ENCODE peak calls at places on chromosome 13, in six cellular contexts. One of them, this sample, is unnamed. For H3K36me3, the result is how much of the 10 kb centered on the place peaks cover.

GRCh38 chr13:56166864-56167263 is 973.9 kb upstream of the PRR20A start:
- DNase-seq in uterus: no peak
- DNase-seq in testis: no peak
- DNase-seq in gastrocnemius medialis: no peak
- DNase-seq in Peyer's patch: no peak
- DNase-seq in breast epithelium: no peak
- DNase-seq in this sample: no peak

GRCh38 chr13:38872693-38873092 is 117.9 kb downstream of the STOML3 start:
- DNase-seq in testis: peak
- DNase-seq in breast epithelium: no peak
- DNase-seq in uterus: peak
- DNase-seq in Peyer's patch: no peak
- DNase-seq in gastrocnemius medialis: peak
- DNase-seq in this sample: peak

GRCh38 chr13:42832341-42833153 is 51.2 kb downstream of the FAM216B start:
- DNase-seq in gastrocnemius medialis: no peak
- DNase-seq in uterus: no peak
- DNase-seq in breast epithelium: no peak
- DNase-seq in Peyer's patch: no peak
- DNase-seq in testis: no peak
- DNase-seq in this sample: no peak

GRCh38 chr13:24670927-24671326 is 9.3 kb upstream of the ATP12A start:
- DNase-seq in Peyer's patch: no peak
- DNase-seq in testis: no peak
- DNase-seq in gastrocnemius medialis: no peak
- DNase-seq in uterus: no peak
- DNase-seq in breast epithelium: no peak
- DNase-seq in this sample: no peak

GRCh38 chr13:100520936-100521765 is 67.4 kb downstream of the GGACT start:
- DNase-seq in testis: no peak
- DNase-seq in Peyer's patch: no peak
- DNase-seq in gastrocnemius medialis: no peak
- DNase-seq in uterus: no peak
- DNase-seq in breast epithelium: no peak
- DNase-seq in this sample: no peak

GRCh38 chr13:31846182-31846938 is 107.0 kb downstream of the RXFP2 start:
- DNase-seq in gastrocnemius medialis: peak
- DNase-seq in uterus: peak
- DNase-seq in breast epithelium: peak
- DNase-seq in testis: peak
- DNase-seq in Peyer's patch: peak
- DNase-seq in this sample: peak

GRCh38 chr13:46893221-46893620 is 3.6 kb downstream of the HTR2A start:
- DNase-seq in breast epithelium: no peak
- DNase-seq in uterus: no peak
- DNase-seq in Peyer's patch: no peak
- DNase-seq in testis: no peak
- DNase-seq in gastrocnemius medialis: no peak
- DNase-seq in this sample: no peak

GRCh38 chr13:95714142-95714832 is 37.3 kb downstream of the DNAJC3 start:
- DNase-seq in breast epithelium: no peak
- DNase-seq in testis: no peak
- DNase-seq in uterus: no peak
- DNase-seq in Peyer's patch: no peak
- DNase-seq in gastrocnemius medialis: no peak
- DNase-seq in this sample: no peak

GRCh38 chr13:24746618-24747247 is 17.2 kb upstream of the RNF17 start:
- DNase-seq in gastrocnemius medialis: no peak
- DNase-seq in uterus: no peak
- DNase-seq in Peyer's patch: no peak
- DNase-seq in breast epithelium: no peak
- DNase-seq in testis: no peak
- DNase-seq in this sample: no peak

GRCh38 chr13:48819376-48819775 is 156.3 kb upstream of the FNDC3A start:
- DNase-seq in Peyer's patch: no peak
- DNase-seq in testis: no peak
- DNase-seq in uterus: no peak
- DNase-seq in breast epithelium: no peak
- DNase-seq in gastrocnemius medialis: no peak
- DNase-seq in this sample: no peak

GRCh38 chr13:30466841-30467252 is 1.1 kb upstream of the HMGB1 start:
- DNase-seq in uterus: no peak
- DNase-seq in testis: no peak
- DNase-seq in Peyer's patch: no peak
- DNase-seq in gastrocnemius medialis: no peak
- DNase-seq in breast epithelium: no peak
- DNase-seq in this sample: no peak

GRCh38 chr13:97938701-97939475 is 14.6 kb upstream of the IPO5 start:
- DNase-seq in uterus: no peak
- DNase-seq in breast epithelium: no peak
- DNase-seq in Peyer's patch: no peak
- DNase-seq in gastrocnemius medialis: no peak
- DNase-seq in testis: no peak
- DNase-seq in this sample: no peak

GRCh38 chr13:29883941-29884518 is 33.6 kb upstream of the UBL3 start:
- DNase-seq in gastrocnemius medialis: no peak
- DNase-seq in Peyer's patch: no peak
- DNase-seq in breast epithelium: no peak
- DNase-seq in uterus: no peak
- DNase-seq in testis: peak
- DNase-seq in this sample: no peak

GRCh38 chr13:99969934-99970760 is 1.4 kb downstream of the ZIC5 start:
- DNase-seq in gastrocnemius medialis: no peak
- DNase-seq in breast epithelium: no peak
- DNase-seq in testis: no peak
- DNase-seq in Peyer's patch: no peak
- DNase-seq in uterus: no peak
- DNase-seq in this sample: no peak

GRCh38 chr13:32783067-32783466 is 196.8 kb downstream of the PDS5B start:
- DNase-seq in gastrocnemius medialis: no peak
- DNase-seq in Peyer's patch: no peak
- DNase-seq in breast epithelium: no peak
- DNase-seq in uterus: no peak
- DNase-seq in testis: no peak
- DNase-seq in this sample: no peak

GRCh38 chr13:27830010-27830409 is 37.7 kb downstream of the GSX1 start:
- DNase-seq in uterus: no peak
- DNase-seq in breast epithelium: no peak
- DNase-seq in testis: peak
- DNase-seq in gastrocnemius medialis: peak
- DNase-seq in Peyer's patch: peak
- DNase-seq in this sample: peak

GRCh38 chr13:80030491-80030890 is 310.4 kb downstream of the SPRY2 start:
- DNase-seq in uterus: no peak
- DNase-seq in testis: peak
- DNase-seq in Peyer's patch: no peak
- DNase-seq in breast epithelium: no peak
- DNase-seq in gastrocnemius medialis: peak
- DNase-seq in this sample: no peak

GRCh38 chr13:47603365-47603764 is 397.7 kb downstream of the SUCLA2 start:
- DNase-seq in testis: no peak
- DNase-seq in Peyer's patch: no peak
- DNase-seq in uterus: no peak
- DNase-seq in gastrocnemius medialis: no peak
- DNase-seq in breast epithelium: no peak
- DNase-seq in this sample: no peak

GRCh38 chr13:33125821-33126570 is 109.8 kb downstream of the KL start:
- DNase-seq in uterus: peak
- DNase-seq in breast epithelium: peak
- DNase-seq in Peyer's patch: no peak
- DNase-seq in gastrocnemius medialis: peak
- DNase-seq in testis: peak
- DNase-seq in this sample: peak

GRCh38 chr13:32530841-32531253 is 7.7 kb downstream of the N4BP2L2 start:
- DNase-seq in breast epithelium: no peak
- DNase-seq in testis: peak
- DNase-seq in uterus: peak
- DNase-seq in gastrocnemius medialis: peak
- DNase-seq in Peyer's patch: no peak
- DNase-seq in this sample: peak

GRCh38 chr13:68304287-68304893 is 1074.3 kb upstream of the PCDH9 start:
- DNase-seq in gastrocnemius medialis: no peak
- DNase-seq in Peyer's patch: no peak
- DNase-seq in uterus: no peak
- DNase-seq in testis: no peak
- DNase-seq in breast epithelium: no peak
- DNase-seq in this sample: no peak

GRCh38 chr13:40613192-40613818 is 53.1 kb downstream of the FOXO1 start:
- DNase-seq in testis: no peak
- DNase-seq in breast epithelium: no peak
- DNase-seq in uterus: peak
- DNase-seq in Peyer's patch: peak
- DNase-seq in gastrocnemius medialis: peak
- DNase-seq in this sample: no peak

GRCh38 chr13:52161193-52161646 is 1.8 kb upstream of the NEK3 start:
- DNase-seq in gastrocnemius medialis: no peak
- DNase-seq in Peyer's patch: no peak
- DNase-seq in uterus: no peak
- DNase-seq in testis: no peak
- DNase-seq in breast epithelium: no peak
- DNase-seq in this sample: no peak

GRCh38 chr13:52158629-52159158 is 703 bp downstream of the NEK3 start:
- DNase-seq in testis: peak
- DNase-seq in Peyer's patch: peak
- DNase-seq in breast epithelium: no peak
- DNase-seq in uterus: peak
- DNase-seq in gastrocnemius medialis: no peak
- DNase-seq in this sample: peak

GRCh38 chr13:52160053-52160452 is 656 bp upstream of the NEK3 start:
- DNase-seq in uterus: no peak
- DNase-seq in Peyer's patch: no peak
- DNase-seq in testis: no peak
- DNase-seq in breast epithelium: no peak
- DNase-seq in gastrocnemius medialis: no peak
- DNase-seq in this sample: no peak

GRCh38 chr13:52156724-52157251 is 2.6 kb downstream of the NEK3 start:
- DNase-seq in breast epithelium: no peak
- DNase-seq in uterus: no peak
- DNase-seq in testis: no peak
- DNase-seq in Peyer's patch: no peak
- DNase-seq in gastrocnemius medialis: no peak
- DNase-seq in this sample: no peak

GRCh38 chr13:52159159-52159982 is at the start of gene NEK3:
- DNase-seq in Peyer's patch: peak
- DNase-seq in gastrocnemius medialis: peak
- DNase-seq in breast epithelium: peak
- DNase-seq in uterus: peak
- DNase-seq in testis: peak
- DNase-seq in this sample: peak
- TF ChIP-seq POLR2A in Peyer's patch: peak
- TF ChIP-seq POLR2A in gastrocnemius medialis: no peak
- TF ChIP-seq POLR2A in breast epithelium: no peak
- TF ChIP-seq POLR2A in uterus: no peak
- TF ChIP-seq POLR2A in testis: no peak
- TF ChIP-seq POLR2A in this sample: no peak

GRCh38 chr13:113819731-113820715 is 43.9 kb downstream of the GAS6 start:
- DNase-seq in breast epithelium: no peak
- DNase-seq in gastrocnemius medialis: no peak
- DNase-seq in uterus: no peak
- DNase-seq in Peyer's patch: no peak
- DNase-seq in testis: no peak
- DNase-seq in this sample: no peak
- H3K36me3 ChIP-seq in breast epithelium: under half
- H3K36me3 ChIP-seq in gastrocnemius medialis: under half
- H3K36me3 ChIP-seq in uterus: under half
- H3K36me3 ChIP-seq in Peyer's patch: under half
- H3K36me3 ChIP-seq in testis: under half
- H3K36me3 ChIP-seq in this sample: under half

GRCh38 chr13:92463134-92463533 is 763.5 kb upstream of the GPC6 start:
- DNase-seq in uterus: no peak
- DNase-seq in testis: no peak
- DNase-seq in gastrocnemius medialis: no peak
- DNase-seq in Peyer's patch: no peak
- DNase-seq in breast epithelium: no peak
- DNase-seq in this sample: no peak
- TF ChIP-seq CTCF in uterus: no peak
- TF ChIP-seq CTCF in testis: no peak
- TF ChIP-seq CTCF in gastrocnemius medialis: no peak
- TF ChIP-seq CTCF in Peyer's patch: no peak
- TF ChIP-seq CTCF in breast epithelium: no peak
- TF ChIP-seq CTCF in this sample: no peak

GRCh38 chr13:20528451-20528850 is 2.8 kb upstream of the CRYL1 start:
- DNase-seq in uterus: no peak
- DNase-seq in gastrocnemius medialis: no peak
- DNase-seq in breast epithelium: no peak
- DNase-seq in Peyer's patch: no peak
- DNase-seq in testis: no peak
- DNase-seq in this sample: no peak

GRCh38 chr13:20526664-20527063 is 1.0 kb upstream of the CRYL1 start:
- DNase-seq in uterus: no peak
- DNase-seq in Peyer's patch: no peak
- DNase-seq in testis: no peak
- DNase-seq in breast epithelium: no peak
- DNase-seq in gastrocnemius medialis: no peak
- DNase-seq in this sample: no peak

GRCh38 chr13:20521388-20521787 is 4.3 kb downstream of the CRYL1 start:
- DNase-seq in Peyer's patch: no peak
- DNase-seq in testis: no peak
- DNase-seq in gastrocnemius medialis: no peak
- DNase-seq in uterus: no peak
- DNase-seq in breast epithelium: no peak
- DNase-seq in this sample: no peak

GRCh38 chr13:20525144-20525600 is 485 bp downstream of the CRYL1 start:
- DNase-seq in gastrocnemius medialis: peak
- DNase-seq in uterus: peak
- DNase-seq in testis: peak
- DNase-seq in breast epithelium: no peak
- DNase-seq in Peyer's patch: peak
- DNase-seq in this sample: peak

DNA sequence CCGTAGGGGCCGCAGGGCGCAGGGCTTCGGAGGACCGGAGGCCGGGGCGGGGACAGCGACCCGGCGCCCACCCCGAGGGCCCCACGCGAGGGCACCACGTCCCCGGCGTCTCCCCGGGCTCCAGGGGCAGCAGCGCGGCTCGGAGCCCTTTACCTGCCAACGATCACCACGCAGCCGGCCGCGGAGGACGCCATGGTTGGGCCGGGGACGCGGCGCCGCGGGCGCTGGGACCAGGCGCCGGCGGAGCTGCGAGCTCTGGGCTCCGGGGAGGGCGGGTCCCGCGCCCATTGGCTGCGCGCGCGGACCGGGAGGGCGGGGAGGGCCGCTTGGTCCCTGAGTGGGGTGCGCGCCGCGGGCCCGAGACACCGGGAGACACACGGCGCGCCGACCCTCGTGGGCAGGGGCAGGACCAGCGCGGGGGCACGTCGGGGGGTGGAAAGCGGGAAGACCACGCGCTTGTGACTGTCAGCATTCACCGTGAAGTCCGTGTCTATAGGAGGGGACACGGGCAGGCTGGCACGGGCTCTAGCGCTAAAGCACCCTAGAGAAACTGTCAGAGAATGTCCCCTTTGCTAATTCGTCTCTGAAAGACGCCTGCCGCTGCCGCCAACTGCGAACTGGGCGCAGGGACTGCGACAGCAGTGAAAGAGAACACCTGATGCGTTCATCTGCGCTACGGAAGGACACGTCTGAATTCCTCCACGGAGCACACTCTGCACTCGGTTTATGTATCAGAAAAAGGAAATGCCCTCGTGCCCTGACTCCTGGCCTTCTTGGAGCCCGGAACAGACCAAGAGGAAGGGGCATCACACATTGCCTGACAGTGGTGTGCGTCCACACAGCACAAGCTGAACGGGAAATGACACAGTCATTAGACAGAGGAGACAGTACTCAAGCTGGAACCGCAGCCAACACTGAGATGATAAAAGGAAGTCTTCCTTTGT is at the start of gene CRYL1:
- DNase-seq in uterus: peak
- DNase-seq in testis: peak
- DNase-seq in Peyer's patch: peak
- DNase-seq in breast epithelium: peak
- DNase-seq in gastrocnemius medialis: peak
- DNase-seq in this sample: peak
- TF ChIP-seq POLR2A in uterus: peak
- TF ChIP-seq POLR2A in testis: no peak
- TF ChIP-seq POLR2A in Peyer's patch: peak
- TF ChIP-seq POLR2A in breast epithelium: no peak
- TF ChIP-seq POLR2A in gastrocnemius medialis: peak
- TF ChIP-seq POLR2A in this sample: peak

This sample was measured in tibial nerve.